ENCODE peak calls at places on chromosome 1, in four cellular contexts. H is MM.1S, X is fibroblast of lung, M is mammary epithelial cell. P is an unnamed sample.

GRCh38 chr1:110133436-110133835 is 16.9 kb upstream of the SLC6A17 start:
- DNase-seq in X (no peak), M (no peak), H (no peak), P (no peak)

GRCh38 chr1:26970810-26971209 is 10.5 kb upstream of the KDF1 start:
- DNase-seq in M (no peak), X (peak; percentile 44), H (no peak), P (no peak)

GRCh38 chr1:8201331-8201861 is 116.5 kb upstream of the SLC45A1 start:
- DNase-seq in X (no peak), H (no peak), M (no peak), P (no peak)

GRCh38 chr1:168830562-168830961 is 101.6 kb upstream of the DPT start:
- DNase-seq in M (no peak), X (no peak), H (no peak), P (no peak)

GRCh38 chr1:55010887-55011217 is 12.1 kb downstream of the BSND start:
- DNase-seq in X (no peak), H (no peak), M (no peak), P (no peak)

GRCh38 chr1:77832889-77833288 is 53.4 kb downstream of the MIGA1 start:
- DNase-seq in X (peak; percentile 100), H (no peak), M (peak; percentile 68), P (no peak)

GRCh38 chr1:236287356-236287755 is 5.6 kb upstream of the ERO1B start:
- DNase-seq in M (no peak), X (no peak), H (no peak), P (no peak)

GRCh38 chr1:99943238-99943794 is 26.5 kb upstream of the SLC35A3 start:
- DNase-seq in H (no peak), M (peak; percentile 35), X (peak; percentile 60), P (no peak)

GRCh38 chr1:200625381-200625824 is 4.9 kb upstream of the KIF14 start:
- DNase-seq in H (peak; percentile 80), M (peak; percentile 75), X (peak; percentile 23), P (no peak)

GRCh38 chr1:176051902-176052518 is 155.1 kb downstream of the COP1 start:
- DNase-seq in H (no peak), X (peak; percentile 37), M (peak; percentile 21), P (no peak)

GRCh38 chr1:245603311-245603865 is 448.6 kb downstream of the KIF26B start:
- DNase-seq in X (peak; percentile 11), H (no peak), M (no peak), P (no peak)

GRCh38 chr1:226529891-226530290 is 18.7 kb upstream of the STUM start:
- DNase-seq in X (no peak), H (no peak), M (no peak), P (no peak)

GRCh38 chr1:154742586-154742985 is 127.5 kb downstream of the KCNN3 start:
- DNase-seq in H (no peak), X (no peak), M (no peak), P (no peak)

GRCh38 chr1:154739654-154740053 is 130.4 kb downstream of the KCNN3 start:
- DNase-seq in X (no peak), H (no peak), M (no peak), P (no peak)

GRCh38 chr1:154741747-154742495 is 128.2 kb downstream of the KCNN3 start:
- DNase-seq in M (no peak), X (no peak), H (no peak), P (no peak)

GRCh38 chr1:154743536-154744036 is 126.5 kb downstream of the KCNN3 start:
- DNase-seq in H (no peak), X (no peak), M (no peak), P (no peak)

GRCh38 chr1:154741327-154741726 is 128.8 kb downstream of the KCNN3 start:
- DNase-seq in X (no peak), H (no peak), M (no peak), P (no peak)
- H3K9ac ChIP-seq in X (no peak overlapping the region), H (no peak overlapping the region), M (no peak overlapping the region), P (no peak overlapping the region)

GRCh38 chr1:111192643-111193519 is 7.6 kb downstream of the DENND2D start:
- DNase-seq in M (peak; percentile 30), H (no peak), X (no peak), P (peak; percentile 5)
- H2AFZ ChIP-seq in M (peak overlapping the region; percentile 75), H (no peak overlapping the region), X (no peak overlapping the region), P (no peak overlapping the region)

GRCh38 chr1:1157033-1157365 is 16.7 kb upstream of the TTLL10 start:
- DNase-seq in X (no peak), M (no peak), H (no peak), P (no peak)

GRCh38 chr1:1156140-1157032 is 17.3 kb upstream of the TTLL10 start:
- DNase-seq in M (no peak), X (no peak), H (no peak), P (no peak)

GRCh38 chr1:1157914-1158710 is 15.6 kb upstream of the TTLL10 start:
- DNase-seq in M (peak; percentile 33), H (no peak), X (peak; percentile 8), P (no peak)

GRCh38 chr1:1155258-1155657 is 18.4 kb upstream of the TTLL10 start:
- DNase-seq in X (no peak), M (no peak), H (no peak), P (no peak)

GRCh38 chr1:1157426-1157913 is 16.2 kb upstream of the TTLL10 start:
- DNase-seq in H (no peak), X (peak; percentile 87), M (peak; percentile 86), P (no peak)
- H3K4me1 ChIP-seq in H (no peaks in the 10 kb centered on the region), X (peaks cover 3% of the 10 kb centered on the region), M (peaks cover 19% of the 10 kb centered on the region), P (no peaks in the 10 kb centered on the region)

GRCh38 chr1:184791199-184791935 is 36.7 kb upstream of the EDEM3 start:
- DNase-seq in H (no peak), X (peak; percentile 64), M (no peak), P (no peak)
- H3K9ac ChIP-seq in H (no peak overlapping the region), X (no peak overlapping the region), M (no peak overlapping the region), P (no peak overlapping the region)

DNA sequence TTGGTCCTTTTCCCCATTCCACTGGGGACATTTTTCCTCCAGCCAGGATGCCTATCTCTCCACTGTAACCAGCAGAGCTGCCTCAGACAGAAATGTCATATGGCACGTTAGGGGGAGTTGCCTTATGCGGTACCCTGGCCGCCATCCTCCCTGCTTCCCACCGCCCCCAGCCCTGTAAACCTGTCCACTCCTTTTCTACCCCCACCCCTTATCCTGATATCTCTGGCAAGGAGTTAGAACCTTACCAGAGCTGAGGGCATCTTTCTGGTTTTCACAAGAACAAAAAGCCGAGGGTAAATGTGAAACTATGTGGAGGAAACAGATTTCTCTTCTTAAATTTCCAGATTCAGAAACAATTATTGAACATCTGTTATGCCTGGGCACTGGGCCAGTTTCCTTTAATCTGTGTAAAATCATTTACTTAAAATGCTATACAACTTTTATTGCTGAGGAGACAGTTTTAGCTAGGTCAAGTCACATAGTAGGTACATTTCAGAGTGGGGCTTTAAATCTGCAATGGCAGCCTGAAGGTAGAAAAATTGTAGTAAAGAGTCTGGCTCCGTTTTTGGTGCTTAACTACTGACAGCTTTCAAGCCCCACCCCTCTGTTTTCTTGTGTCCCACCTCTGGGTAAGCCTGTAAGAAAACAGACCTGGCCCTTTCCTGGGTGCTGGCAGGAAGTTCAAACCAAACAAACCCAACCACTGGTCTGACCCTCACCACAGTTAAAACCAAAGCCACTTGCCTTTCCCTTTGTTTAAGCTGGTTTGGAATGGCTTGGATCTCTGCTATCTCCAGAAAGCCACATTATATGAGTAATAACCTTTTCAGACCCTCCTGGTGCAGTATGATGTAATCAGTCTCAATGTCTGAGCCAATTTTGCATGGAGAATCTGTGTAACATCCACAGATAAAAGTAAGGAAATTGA is 319.0 kb downstream of the HHAT start:
- DNase-seq in X (peak; percentile 45), H (peak; percentile 38), M (no peak), P (peak; percentile 45)
- H2AFZ ChIP-seq in X (no peak overlapping the region), H (no peak overlapping the region), M (no peak overlapping the region), P (no peak overlapping the region)

GRCh38 chr1:170692866-170693575 is 29.1 kb downstream of the PRRX1 start:
- DNase-seq in M (peak; percentile 2), X (peak; percentile 87), H (no peak), P (no peak)

GRCh38 chr1:170687625-170688024 is 23.7 kb downstream of the PRRX1 start:
- DNase-seq in X (no peak), H (no peak), M (no peak), P (no peak)

GRCh38 chr1:170694172-170694926 is 30.4 kb downstream of the PRRX1 start:
- DNase-seq in M (no peak), H (no peak), X (peak; percentile 38), P (no peak)

GRCh38 chr1:170695955-170696590 is 32.1 kb downstream of the PRRX1 start:
- DNase-seq in H (no peak), M (no peak), X (no peak), P (no peak)

DNA sequence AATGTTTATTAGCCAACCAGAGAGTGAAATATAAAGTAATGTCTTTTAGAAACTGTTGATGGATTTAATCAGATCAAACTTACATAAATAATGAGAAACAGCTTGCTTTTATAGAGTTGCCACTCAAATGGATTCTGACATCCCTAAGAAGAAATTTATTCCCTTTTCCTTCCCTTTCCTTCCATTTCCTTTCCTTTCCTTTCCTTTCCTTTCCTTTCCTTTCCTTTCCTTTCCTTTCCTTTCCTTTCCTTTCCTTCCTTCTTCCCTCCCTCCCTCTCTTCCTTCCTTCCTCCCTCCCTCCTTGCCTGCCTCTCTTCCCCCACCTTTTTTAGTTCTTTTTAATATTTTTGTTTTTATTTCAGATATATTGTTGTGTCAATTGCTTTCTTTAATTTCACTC is 27.3 kb downstream of the PRRX1 start:
- DNase-seq in H (no peak), M (no peak), X (no peak), P (no peak)
- H3K4me1 ChIP-seq in H (peaks cover 4% of the 10 kb centered on the region), M (peaks cover 4% of the 10 kb centered on the region), X (peaks cover 24% of the 10 kb centered on the region), P (peaks cover 7% of the 10 kb centered on the region)

DNA sequence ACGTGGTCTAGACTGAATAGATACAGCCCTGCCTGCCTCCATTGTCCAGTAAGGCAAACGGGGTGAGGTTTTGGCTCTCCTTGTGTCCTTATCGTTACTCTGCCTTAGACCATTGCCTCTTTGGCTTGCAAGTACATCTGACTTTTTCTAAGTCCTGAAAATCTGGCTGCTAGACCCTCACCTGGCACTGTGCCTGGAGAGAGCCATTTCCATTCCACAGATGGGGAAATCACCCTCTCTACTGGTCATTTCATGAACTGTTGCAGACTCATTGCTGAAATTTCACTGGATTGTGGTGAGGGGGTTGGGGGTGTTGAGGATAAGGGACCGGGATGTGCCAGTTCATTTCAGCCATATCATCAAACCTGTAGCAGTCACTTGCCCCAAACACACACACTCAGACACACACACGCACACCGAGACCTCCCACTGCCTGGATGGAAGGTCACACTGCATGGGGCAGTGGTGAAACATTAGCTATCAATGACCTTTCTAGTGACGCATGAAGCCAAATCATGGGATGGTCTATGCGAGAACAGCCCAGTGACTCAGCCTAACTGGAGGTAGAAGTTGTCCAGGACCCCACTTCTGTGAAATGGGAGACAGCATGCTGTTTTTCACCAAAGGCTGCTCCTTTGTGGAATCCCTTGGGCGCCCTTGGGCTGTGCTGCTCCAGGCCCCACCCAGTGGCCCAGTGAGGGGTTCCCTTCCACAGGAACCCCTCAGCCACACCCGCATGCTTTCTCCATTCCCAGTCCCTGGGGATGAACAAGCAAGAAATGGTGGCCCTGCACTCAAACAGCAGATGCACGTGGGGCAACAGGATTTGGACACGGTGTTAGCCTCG is 34.9 kb upstream of the VASH2 start:
- DNase-seq in H (no peak), X (peak; percentile 79), M (no peak), P (no peak)
- H3K9ac ChIP-seq in H (no peak overlapping the region), X (no peak overlapping the region), M (no peak overlapping the region), P (no peak overlapping the region)

GRCh38 chr1:211259596-211260126 is 495 bp downstream of the RCOR3 start:
- DNase-seq in X (peak; percentile 69), M (no peak), H (peak; percentile 63), P (peak; percentile 87)
- H2AFZ ChIP-seq in X (peak overlapping the region; percentile 89), M (peak overlapping the region; percentile 99), H (peak overlapping the region; percentile 95), P (peak overlapping the region; percentile 100)